ENCODE peak calls at places on chromosomes 7 and 10, in nine cellular contexts. One of them, this sample, is unnamed.

GRCh38 chr7:155247479-155248365 is 50.0 kb upstream of the INSIG1 start:
- DNase-seq in RKO: no peak
- DNase-seq in left colon: no peak
- DNase-seq in fibroblast of the conjunctiva: no peak
- DNase-seq in NCI-H1105: no peak
- DNase-seq in OCI-LY7: no peak
- DNase-seq in central memory CD4-positive, alpha-beta T cell: no peak
- DNase-seq in CD8-positive, alpha-beta T cell: no peak
- DNase-seq in GM12892: no peak
- DNase-seq in this sample: no peak

GRCh38 chr7:139897422-139898085 is 68.5 kb downstream of the TBXAS1 start:
- DNase-seq in CD8-positive, alpha-beta T cell: no peak
- DNase-seq in fibroblast of the conjunctiva: no peak
- DNase-seq in central memory CD4-positive, alpha-beta T cell: no peak
- DNase-seq in OCI-LY7: no peak
- DNase-seq in RKO: peak; percentile 9
- DNase-seq in NCI-H1105: no peak
- DNase-seq in left colon: no peak
- DNase-seq in GM12892: no peak
- DNase-seq in this sample: no peak

GRCh38 chr10:13102002-13102794 is 2.2 kb downstream of the OPTN start:
- DNase-seq in OCI-LY7: no peak
- DNase-seq in central memory CD4-positive, alpha-beta T cell: no peak
- DNase-seq in GM12892: no peak
- DNase-seq in CD8-positive, alpha-beta T cell: no peak
- DNase-seq in NCI-H1105: no peak
- DNase-seq in left colon: no peak
- DNase-seq in fibroblast of the conjunctiva: no peak
- DNase-seq in RKO: no peak
- DNase-seq in this sample: peak; percentile 69

GRCh38 chr10:77516575-77516974 is 121.0 kb downstream of the KCNMA1 start:
- DNase-seq in RKO: no peak
- DNase-seq in CD8-positive, alpha-beta T cell: no peak
- DNase-seq in GM12892: no peak
- DNase-seq in OCI-LY7: no peak
- DNase-seq in fibroblast of the conjunctiva: no peak
- DNase-seq in central memory CD4-positive, alpha-beta T cell: no peak
- DNase-seq in left colon: no peak
- DNase-seq in NCI-H1105: no peak
- DNase-seq in this sample: no peak

GRCh38 chr7:39324134-39324760 is 242.0 kb upstream of the YAE1 start:
- DNase-seq in fibroblast of the conjunctiva: no peak
- DNase-seq in GM12892: no peak
- DNase-seq in left colon: no peak
- DNase-seq in OCI-LY7: no peak
- DNase-seq in central memory CD4-positive, alpha-beta T cell: no peak
- DNase-seq in CD8-positive, alpha-beta T cell: no peak
- DNase-seq in NCI-H1105: no peak
- DNase-seq in RKO: no peak
- DNase-seq in this sample: no peak

GRCh38 chr10:10138685-10139084 is 879.0 kb upstream of the CELF2 start:
- DNase-seq in RKO: no peak
- DNase-seq in fibroblast of the conjunctiva: no peak
- DNase-seq in NCI-H1105: no peak
- DNase-seq in CD8-positive, alpha-beta T cell: no peak
- DNase-seq in central memory CD4-positive, alpha-beta T cell: no peak
- DNase-seq in GM12892: no peak
- DNase-seq in OCI-LY7: no peak
- DNase-seq in left colon: no peak
- DNase-seq in this sample: peak; percentile 9

GRCh38 chr7:24728503-24729364 is 28.5 kb downstream of the GSDME start:
- DNase-seq in central memory CD4-positive, alpha-beta T cell: no peak
- DNase-seq in left colon: no peak
- DNase-seq in RKO: no peak
- DNase-seq in CD8-positive, alpha-beta T cell: no peak
- DNase-seq in NCI-H1105: no peak
- DNase-seq in fibroblast of the conjunctiva: no peak
- DNase-seq in GM12892: no peak
- DNase-seq in OCI-LY7: no peak
- DNase-seq in this sample: no peak

GRCh38 chr10:94403823-94404228 is 1.5 kb downstream of the TBC1D12 start:
- DNase-seq in central memory CD4-positive, alpha-beta T cell: no peak
- DNase-seq in OCI-LY7: no peak
- DNase-seq in CD8-positive, alpha-beta T cell: no peak
- DNase-seq in RKO: peak; percentile 78
- DNase-seq in GM12892: no peak
- DNase-seq in fibroblast of the conjunctiva: no peak
- DNase-seq in NCI-H1105: peak; percentile 1
- DNase-seq in left colon: no peak
- DNase-seq in this sample: no peak

GRCh38 chr7:12491526-12491925 is 79.0 kb upstream of the SCIN start:
- DNase-seq in GM12892: no peak
- DNase-seq in central memory CD4-positive, alpha-beta T cell: no peak
- DNase-seq in RKO: no peak
- DNase-seq in fibroblast of the conjunctiva: no peak
- DNase-seq in NCI-H1105: no peak
- DNase-seq in left colon: no peak
- DNase-seq in CD8-positive, alpha-beta T cell: no peak
- DNase-seq in OCI-LY7: no peak
- DNase-seq in this sample: no peak

GRCh38 chr10:127874966-127875765 is 17.6 kb downstream of the CLRN3 start:
- DNase-seq in CD8-positive, alpha-beta T cell: no peak
- DNase-seq in OCI-LY7: no peak
- DNase-seq in left colon: no peak
- DNase-seq in fibroblast of the conjunctiva: no peak
- DNase-seq in RKO: no peak
- DNase-seq in NCI-H1105: no peak
- DNase-seq in central memory CD4-positive, alpha-beta T cell: no peak
- DNase-seq in GM12892: no peak
- DNase-seq in this sample: no peak

GRCh38 chr7:32785365-32785764 is 106.2 kb downstream of the KBTBD2 start:
- DNase-seq in CD8-positive, alpha-beta T cell: no peak
- DNase-seq in fibroblast of the conjunctiva: no peak
- DNase-seq in GM12892: no peak
- DNase-seq in OCI-LY7: no peak
- DNase-seq in RKO: no peak
- DNase-seq in NCI-H1105: no peak
- DNase-seq in left colon: no peak
- DNase-seq in central memory CD4-positive, alpha-beta T cell: no peak
- DNase-seq in this sample: no peak

GRCh38 chr10:79417731-79418130 is 27.7 kb downstream of the ZCCHC24 start:
- DNase-seq in GM12892: no peak
- DNase-seq in central memory CD4-positive, alpha-beta T cell: no peak
- DNase-seq in fibroblast of the conjunctiva: no peak
- DNase-seq in NCI-H1105: no peak
- DNase-seq in RKO: no peak
- DNase-seq in OCI-LY7: no peak
- DNase-seq in left colon: no peak
- DNase-seq in CD8-positive, alpha-beta T cell: no peak
- DNase-seq in this sample: no peak

GRCh38 chr10:17793823-17794759 is 15.1 kb upstream of the MRC1 start:
- DNase-seq in NCI-H1105: no peak
- DNase-seq in fibroblast of the conjunctiva: no peak
- DNase-seq in OCI-LY7: no peak
- DNase-seq in RKO: no peak
- DNase-seq in left colon: peak; percentile 18
- DNase-seq in CD8-positive, alpha-beta T cell: no peak
- DNase-seq in GM12892: no peak
- DNase-seq in central memory CD4-positive, alpha-beta T cell: no peak
- DNase-seq in this sample: no peak

GRCh38 chr10:21724695-21725371 is 190.8 kb downstream of the MLLT10 start:
- DNase-seq in CD8-positive, alpha-beta T cell: peak; percentile 41
- DNase-seq in GM12892: no peak
- DNase-seq in OCI-LY7: peak; percentile 38
- DNase-seq in fibroblast of the conjunctiva: peak; percentile 100
- DNase-seq in NCI-H1105: peak; percentile 95
- DNase-seq in RKO: peak; percentile 68
- DNase-seq in central memory CD4-positive, alpha-beta T cell: peak; percentile 29
- DNase-seq in left colon: peak; percentile 91
- DNase-seq in this sample: peak; percentile 100

GRCh38 chr10:70115948-70116682 is 16.5 kb downstream of the AIFM2 start:
- DNase-seq in left colon: peak; percentile 61
- DNase-seq in OCI-LY7: peak; percentile 71
- DNase-seq in GM12892: peak; percentile 65
- DNase-seq in RKO: peak; percentile 21
- DNase-seq in CD8-positive, alpha-beta T cell: peak; percentile 63
- DNase-seq in central memory CD4-positive, alpha-beta T cell: peak; percentile 48
- DNase-seq in fibroblast of the conjunctiva: no peak
- DNase-seq in NCI-H1105: peak; percentile 13
- DNase-seq in this sample: peak; percentile 41

GRCh38 chr10:102064868-102065560 is at the start of gene HPS6:
- DNase-seq in RKO: peak; percentile 89
- DNase-seq in left colon: peak; percentile 95
- DNase-seq in CD8-positive, alpha-beta T cell: peak; percentile 89
- DNase-seq in fibroblast of the conjunctiva: peak; percentile 81
- DNase-seq in OCI-LY7: peak; percentile 92
- DNase-seq in central memory CD4-positive, alpha-beta T cell: peak; percentile 85
- DNase-seq in NCI-H1105: peak; percentile 60
- DNase-seq in GM12892: peak; percentile 99
- DNase-seq in this sample: peak; percentile 91

GRCh38 chr10:52066383-52066782 is 247.7 kb upstream of the DKK1 start:
- DNase-seq in central memory CD4-positive, alpha-beta T cell: no peak
- DNase-seq in NCI-H1105: no peak
- DNase-seq in GM12892: no peak
- DNase-seq in left colon: no peak
- DNase-seq in OCI-LY7: peak; percentile 2
- DNase-seq in fibroblast of the conjunctiva: no peak
- DNase-seq in RKO: peak; percentile 1
- DNase-seq in CD8-positive, alpha-beta T cell: no peak
- DNase-seq in this sample: peak; percentile 3

GRCh38 chr10:60266513-60266912 is 123.2 kb downstream of the ANK3 start:
- DNase-seq in GM12892: no peak
- DNase-seq in fibroblast of the conjunctiva: no peak
- DNase-seq in OCI-LY7: peak; percentile 9
- DNase-seq in RKO: no peak
- DNase-seq in central memory CD4-positive, alpha-beta T cell: no peak
- DNase-seq in left colon: no peak
- DNase-seq in NCI-H1105: no peak
- DNase-seq in CD8-positive, alpha-beta T cell: no peak
- DNase-seq in this sample: no peak